ENCODE peak calls at places on chromosomes 16 and 17, in five cellular contexts. One of them, this sample, is unnamed.

GRCh38 chr16:3645108-3645503 is 9.4 kb upstream of the DNASE1 start:
- DNase-seq in A549: no peak
- DNase-seq in psoas muscle: no peak
- DNase-seq in HFF-Myc: no peak
- DNase-seq in HAP-1: no peak
- DNase-seq in this sample: no peak

GRCh38 chr16:23435500-23435899 is 17.5 kb downstream of the COG7 start:
- DNase-seq in A549: peak
- DNase-seq in psoas muscle: peak
- DNase-seq in HFF-Myc: no peak
- DNase-seq in HAP-1: peak
- DNase-seq in this sample: no peak

GRCh38 chr17:4533522-4534502 is 21.4 kb downstream of the MYBBP1A start:
- DNase-seq in A549: peak
- DNase-seq in psoas muscle: peak
- DNase-seq in HFF-Myc: no peak
- DNase-seq in HAP-1: peak
- DNase-seq in this sample: no peak

GRCh38 chr16:85002643-85003042 is 8.7 kb downstream of the ZDHHC7 start:
- DNase-seq in A549: no peak
- DNase-seq in psoas muscle: no peak
- DNase-seq in HFF-Myc: no peak
- DNase-seq in HAP-1: no peak
- DNase-seq in this sample: no peak

GRCh38 chr17:10357768-10358167 is 15.0 kb downstream of the MYH13 start:
- DNase-seq in A549: peak
- DNase-seq in psoas muscle: no peak
- DNase-seq in HFF-Myc: no peak
- DNase-seq in HAP-1: peak
- DNase-seq in this sample: no peak

GRCh38 chr17:35079547-35079946 is 16.0 kb upstream of the RFFL start:
- DNase-seq in A549: peak
- DNase-seq in psoas muscle: no peak
- DNase-seq in HFF-Myc: no peak
- DNase-seq in HAP-1: no peak
- DNase-seq in this sample: no peak

GRCh38 chr16:7399296-7399695 is 66.7 kb downstream of the RBFOX1 start:
- DNase-seq in A549: no peak
- DNase-seq in psoas muscle: no peak
- DNase-seq in HFF-Myc: no peak
- DNase-seq in HAP-1: no peak
- DNase-seq in this sample: no peak

GRCh38 chr16:74846714-74847113 is 72.1 kb upstream of the FA2H start:
- DNase-seq in A549: no peak
- DNase-seq in psoas muscle: no peak
- DNase-seq in HFF-Myc: no peak
- DNase-seq in HAP-1: no peak
- DNase-seq in this sample: no peak

GRCh38 chr17:29299031-29299430 is 5.1 kb upstream of the NUFIP2 start:
- DNase-seq in A549: no peak
- DNase-seq in psoas muscle: no peak
- DNase-seq in HFF-Myc: no peak
- DNase-seq in HAP-1: no peak
- DNase-seq in this sample: no peak

GRCh38 chr16:51164167-51164566 is 13.1 kb upstream of the SALL1 start:
- DNase-seq in A549: no peak
- DNase-seq in psoas muscle: no peak
- DNase-seq in HFF-Myc: no peak
- DNase-seq in HAP-1: no peak
- DNase-seq in this sample: no peak

GRCh38 chr16:17777461-17777863 is 306.7 kb upstream of the XYLT1 start:
- DNase-seq in A549: no peak
- DNase-seq in psoas muscle: no peak
- DNase-seq in HFF-Myc: no peak
- DNase-seq in HAP-1: no peak
- DNase-seq in this sample: no peak

GRCh38 chr17:50268632-50269287 is 5.5 kb upstream of the TMEM92 start:
- DNase-seq in A549: no peak
- DNase-seq in psoas muscle: no peak
- DNase-seq in HFF-Myc: no peak
- DNase-seq in HAP-1: no peak
- DNase-seq in this sample: no peak

GRCh38 chr16:2852731-2853507 is 5.1 kb downstream of the PRSS22 start:
- DNase-seq in A549: no peak
- DNase-seq in psoas muscle: no peak
- DNase-seq in HFF-Myc: no peak
- DNase-seq in HAP-1: no peak
- DNase-seq in this sample: no peak

GRCh38 chr17:66661411-66661843 is 173.5 kb upstream of the CACNG5 start:
- DNase-seq in A549: peak
- DNase-seq in psoas muscle: no peak
- DNase-seq in HFF-Myc: no peak
- DNase-seq in HAP-1: no peak
- DNase-seq in this sample: no peak

GRCh38 chr17:39618956-39619785 is 7.6 kb upstream of the PPP1R1B start:
- DNase-seq in A549: no peak
- DNase-seq in psoas muscle: no peak
- DNase-seq in HFF-Myc: no peak
- DNase-seq in HAP-1: no peak
- DNase-seq in this sample: no peak

GRCh38 chr17:79890706-79891105 is 51.5 kb upstream of the CBX4 start:
- DNase-seq in A549: no peak
- DNase-seq in psoas muscle: no peak
- DNase-seq in HFF-Myc: no peak
- DNase-seq in HAP-1: no peak
- DNase-seq in this sample: no peak

GRCh38 chr17:75078097-75079022 is 9.4 kb upstream of the SLC16A5 start:
- DNase-seq in A549: peak
- DNase-seq in psoas muscle: no peak
- DNase-seq in HFF-Myc: no peak
- DNase-seq in HAP-1: no peak
- DNase-seq in this sample: no peak
- H3K4me3 ChIP-seq in A549: no peak
- H3K4me3 ChIP-seq in psoas muscle: peak
- H3K4me3 ChIP-seq in HFF-Myc: no peak
- H3K4me3 ChIP-seq in HAP-1: no peak
- H3K4me3 ChIP-seq in this sample: no peak

GRCh38 chr17:69412336-69412735 is 2.2 kb upstream of the MAP2K6 start:
- DNase-seq in A549: no peak
- DNase-seq in psoas muscle: no peak
- DNase-seq in HFF-Myc: no peak
- DNase-seq in HAP-1: no peak
- DNase-seq in this sample: no peak

GRCh38 chr17:69418535-69418934 is 4.0 kb downstream of the MAP2K6 start:
- DNase-seq in A549: no peak
- DNase-seq in psoas muscle: no peak
- DNase-seq in HFF-Myc: no peak
- DNase-seq in HAP-1: no peak
- DNase-seq in this sample: no peak

GRCh38 chr17:69417545-69418483 is 3.3 kb downstream of the MAP2K6 start:
- DNase-seq in A549: no peak
- DNase-seq in psoas muscle: no peak
- DNase-seq in HFF-Myc: no peak
- DNase-seq in HAP-1: no peak
- DNase-seq in this sample: no peak

GRCh38 chr17:69414408-69415274 is at the start of gene MAP2K6:
- DNase-seq in A549: peak
- DNase-seq in psoas muscle: peak
- DNase-seq in HFF-Myc: no peak
- DNase-seq in HAP-1: peak
- DNase-seq in this sample: peak

DNA sequence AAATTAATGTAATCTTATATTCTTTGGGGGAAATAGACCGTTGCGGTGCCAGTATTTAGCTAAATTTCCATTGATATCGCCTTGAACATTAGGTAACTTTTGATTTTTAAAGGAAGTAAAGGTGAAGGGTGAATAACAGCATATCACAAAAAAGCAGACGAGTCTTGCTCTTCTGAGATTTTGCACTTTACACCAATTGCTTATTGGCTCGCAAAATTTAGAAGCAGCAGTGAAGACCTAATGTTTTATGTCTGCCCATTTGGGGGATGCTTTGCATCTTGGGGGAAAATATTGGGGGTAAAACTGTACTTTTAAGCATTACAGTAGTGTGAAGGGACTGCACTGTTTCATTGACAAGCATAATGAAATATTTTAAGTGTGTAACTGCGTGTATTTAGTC is 934 bp downstream of the MAP2K6 start:
- DNase-seq in A549: no peak
- DNase-seq in psoas muscle: no peak
- DNase-seq in HFF-Myc: no peak
- DNase-seq in HAP-1: no peak
- DNase-seq in this sample: no peak
- H3K4me3 ChIP-seq in A549: peak
- H3K4me3 ChIP-seq in psoas muscle: peak
- H3K4me3 ChIP-seq in HFF-Myc: peak
- H3K4me3 ChIP-seq in HAP-1: peak
- H3K4me3 ChIP-seq in this sample: peak

GRCh38 chr17:3433741-3434140 is at the start of gene OR1E2:
- DNase-seq in A549: no peak
- DNase-seq in psoas muscle: no peak
- DNase-seq in HFF-Myc: no peak
- DNase-seq in HAP-1: no peak
- DNase-seq in this sample: no peak
- H3K4me3 ChIP-seq in A549: no peak
- H3K4me3 ChIP-seq in psoas muscle: no peak
- H3K4me3 ChIP-seq in HFF-Myc: no peak
- H3K4me3 ChIP-seq in HAP-1: no peak
- H3K4me3 ChIP-seq in this sample: no peak

GRCh38 chr16:30063278-30063892 is 2.2 kb upstream of the ALDOA start:
- DNase-seq in A549: no peak
- DNase-seq in psoas muscle: no peak
- DNase-seq in HFF-Myc: no peak
- DNase-seq in HAP-1: no peak
- DNase-seq in this sample: no peak
- H3K4me3 ChIP-seq in A549: peak
- H3K4me3 ChIP-seq in psoas muscle: peak
- H3K4me3 ChIP-seq in HFF-Myc: peak
- H3K4me3 ChIP-seq in HAP-1: peak
- H3K4me3 ChIP-seq in this sample: peak

GRCh38 chr17:65041518-65041917 is 15.0 kb downstream of the GNA13 start:
- DNase-seq in A549: no peak
- DNase-seq in psoas muscle: no peak
- DNase-seq in HFF-Myc: no peak
- DNase-seq in HAP-1: no peak
- DNase-seq in this sample: no peak

GRCh38 chr17:65039349-65039988 is 17.1 kb downstream of the GNA13 start:
- DNase-seq in A549: no peak
- DNase-seq in psoas muscle: no peak
- DNase-seq in HFF-Myc: no peak
- DNase-seq in HAP-1: no peak
- DNase-seq in this sample: no peak

GRCh38 chr17:65035191-65035590 is 21.3 kb downstream of the GNA13 start:
- DNase-seq in A549: no peak
- DNase-seq in psoas muscle: no peak
- DNase-seq in HFF-Myc: no peak
- DNase-seq in HAP-1: no peak
- DNase-seq in this sample: no peak

GRCh38 chr17:65035704-65036103 is 20.8 kb downstream of the GNA13 start:
- DNase-seq in A549: no peak
- DNase-seq in psoas muscle: no peak
- DNase-seq in HFF-Myc: no peak
- DNase-seq in HAP-1: no peak
- DNase-seq in this sample: no peak

DNA sequence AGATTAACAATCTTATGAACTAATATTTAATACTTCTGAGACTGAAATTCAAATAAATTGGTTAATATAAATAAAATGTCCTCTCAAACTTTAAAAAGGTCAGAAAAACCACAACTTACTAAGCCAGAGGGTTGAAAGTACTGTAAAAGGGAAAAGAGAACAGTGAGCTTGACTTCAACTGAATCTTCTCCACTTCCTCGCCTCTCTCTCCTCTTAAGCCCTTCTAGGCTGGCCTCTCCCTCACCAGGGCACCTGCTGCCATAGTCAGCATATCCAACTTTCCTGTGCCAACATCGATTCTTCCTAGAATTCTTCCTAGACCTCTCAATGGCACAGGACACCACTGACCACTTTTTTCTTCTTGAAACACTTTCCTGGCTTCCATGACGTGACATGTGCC is 19.4 kb downstream of the GNA13 start:
- DNase-seq in A549: no peak
- DNase-seq in psoas muscle: no peak
- DNase-seq in HFF-Myc: no peak
- DNase-seq in HAP-1: no peak
- DNase-seq in this sample: no peak
- H3K4me3 ChIP-seq in A549: no peak
- H3K4me3 ChIP-seq in psoas muscle: no peak
- H3K4me3 ChIP-seq in HFF-Myc: no peak
- H3K4me3 ChIP-seq in HAP-1: no peak
- H3K4me3 ChIP-seq in this sample: no peak

GRCh38 chr17:48470388-48471034 is 40.5 kb upstream of the SKAP1 start:
- DNase-seq in A549: peak
- DNase-seq in psoas muscle: no peak
- DNase-seq in HFF-Myc: no peak
- DNase-seq in HAP-1: no peak
- DNase-seq in this sample: no peak
- H3K4me3 ChIP-seq in A549: no peak
- H3K4me3 ChIP-seq in psoas muscle: no peak
- H3K4me3 ChIP-seq in HFF-Myc: no peak
- H3K4me3 ChIP-seq in HAP-1: no peak
- H3K4me3 ChIP-seq in this sample: no peak

DNA sequence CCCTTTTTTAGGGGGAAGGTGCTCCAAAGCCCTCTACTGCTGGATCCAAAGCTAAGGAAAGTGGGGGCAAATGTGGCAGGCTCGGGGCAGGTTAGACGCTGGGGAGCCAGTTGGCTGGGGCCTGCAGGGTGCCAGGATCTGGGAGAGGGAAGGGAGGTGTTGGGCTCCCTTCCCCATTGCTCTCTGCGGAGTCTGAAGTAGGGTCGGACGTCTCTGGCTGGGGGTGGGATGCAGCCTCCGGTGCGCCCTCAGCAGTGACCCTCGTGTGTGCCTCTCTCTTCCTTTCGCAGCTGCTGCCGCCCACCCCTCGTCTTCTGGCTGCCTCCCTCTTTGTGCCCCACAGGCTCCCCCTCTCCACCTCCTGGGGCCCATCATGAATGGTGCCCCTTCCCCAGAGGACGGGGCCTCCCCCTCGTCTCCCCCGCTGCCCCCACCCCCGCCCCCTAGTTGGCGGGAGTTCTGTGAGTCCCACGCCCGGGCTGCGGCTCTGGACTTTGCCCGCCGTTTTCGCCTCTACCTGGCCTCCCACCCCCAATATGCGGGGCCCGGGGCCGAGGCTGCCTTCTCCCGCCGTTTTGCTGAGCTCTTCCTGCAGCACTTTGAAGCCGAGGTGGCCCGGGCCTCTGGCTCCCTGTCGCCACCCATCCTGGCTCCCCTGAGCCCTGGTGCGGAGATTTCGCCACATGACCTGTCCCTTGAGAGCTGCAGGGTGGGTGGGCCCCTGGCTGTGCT is 2.2 kb downstream of the SH2B1 start:
- DNase-seq in A549: no peak
- DNase-seq in psoas muscle: no peak
- DNase-seq in HFF-Myc: no peak
- DNase-seq in HAP-1: no peak
- DNase-seq in this sample: no peak
- H3K4me3 ChIP-seq in A549: no peak
- H3K4me3 ChIP-seq in psoas muscle: no peak
- H3K4me3 ChIP-seq in HFF-Myc: no peak
- H3K4me3 ChIP-seq in HAP-1: no peak
- H3K4me3 ChIP-seq in this sample: no peak

This sample was measured in BJ.